ENCODE peak calls at places on chromosomes 5 and 9, in nine cellular contexts. T, X, H, N, C, A, I, U and F are unnamed samples.

GRCh38 chr5:149439899-149440655 is 61.0 kb upstream of the IL17B start:
- DNase-seq in H (no peak), N (no peak), T (no peak), C (no peak), X (no peak), I (no peak), U (no peak), A (no peak), F (no peak)

GRCh38 chr5:17182494-17182893 is 34.9 kb upstream of the BASP1 start:
- DNase-seq in H (no peak), U (no peak), X (no peak), I (no peak), N (no peak), T (no peak), C (no peak), A (no peak), F (no peak)

GRCh38 chr5:120778491-120779293 is 314.6 kb downstream of the PRR16 start:
- DNase-seq in T (no peak), I (no peak), N (no peak), X (no peak), U (no peak), A (no peak), H (no peak), C (no peak), F (no peak)

GRCh38 chr9:72695365-72695764 is 174.0 kb downstream of the TMC1 start:
- DNase-seq in T (no peak), I (no peak), N (no peak), A (no peak), X (no peak), H (no peak), C (no peak), U (no peak), F (no peak)

GRCh38 chr9:115115924-115116323 is 2.0 kb downstream of the TNC start:
- DNase-seq in H (no peak), C (no peak), X (no peak), T (no peak), N (no peak), A (no peak), U (no peak), I (no peak), F (no peak)

GRCh38 chr9:93654351-93654961 is 78.1 kb downstream of the PHF2 start:
- DNase-seq in T (no peak), C (no peak), N (no peak), X (no peak), U (no peak), I (no peak), H (no peak), A (no peak), F (no peak)

GRCh38 chr5:150396247-150396646 is 16.5 kb downstream of the CD74 start:
- DNase-seq in N (no peak), I (no peak), T (no peak), C (no peak), A (no peak), X (no peak), U (no peak), H (no peak), F (no peak)

GRCh38 chr9:90455316-90455715 is 187.3 kb downstream of the DIRAS2 start:
- DNase-seq in U (no peak), C (no peak), I (no peak), A (no peak), H (no peak), N (no peak), T (no peak), X (no peak), F (no peak)

GRCh38 chr5:114953559-114953958 is 216.1 kb downstream of the TRIM36 start:
- DNase-seq in I (no peak), U (no peak), N (no peak), T (no peak), X (no peak), H (no peak), C (no peak), A (no peak), F (no peak)

GRCh38 chr5:68823301-68823700 is 270.5 kb upstream of the SLC30A5 start:
- DNase-seq in A (no peak), C (no peak), N (no peak), U (no peak), X (no peak), I (no peak), H (no peak), T (no peak), F (no peak)

GRCh38 chr9:114327749-114328148 is 1.9 kb upstream of the ORM2 start:
- DNase-seq in C (no peak), X (no peak), I (no peak), A (no peak), T (no peak), N (no peak), U (peak), H (no peak), F (no peak)

GRCh38 chr9:85053206-85053605 is 383.7 kb downstream of the NTRK2 start:
- DNase-seq in A (no peak), C (no peak), T (no peak), H (no peak), N (no peak), U (no peak), I (no peak), X (no peak), F (no peak)

GRCh38 chr9:11092974-11093373 is 480.2 kb upstream of the PTPRD start:
- DNase-seq in T (no peak), A (no peak), N (no peak), H (no peak), U (no peak), X (no peak), C (no peak), I (no peak), F (no peak)

GRCh38 chr9:61670616-61671015 is 480.8 kb downstream of the SPATA31A7 start:
- DNase-seq in U (no peak), H (no peak), T (no peak), I (no peak), C (no peak), N (no peak), A (no peak), X (no peak), F (no peak)

GRCh38 chr9:103574056-103574455 is 520.1 kb upstream of the SMC2 start:
- DNase-seq in H (no peak), N (no peak), T (no peak), C (no peak), X (no peak), U (no peak), A (no peak), I (no peak), F (no peak)

GRCh38 chr5:74240783-74241750 is 399.5 kb downstream of the ENC1 start:
- DNase-seq in N (no peak), A (no peak), I (no peak), H (no peak), C (no peak), U (no peak), T (no peak), X (no peak), F (no peak)

GRCh38 chr9:131837316-131837715 is 97.4 kb upstream of the RAPGEF1 start:
- DNase-seq in H (no peak), X (no peak), N (no peak), C (no peak), A (no peak), U (peak), T (no peak), I (peak), F (no peak)

GRCh38 chr9:109411818-109412352 is 86.2 kb downstream of the PTPN3 start:
- DNase-seq in C (no peak), A (peak), I (no peak), T (no peak), X (peak), N (no peak), H (no peak), U (peak), F (peak)

GRCh38 chr5:172110921-172111873 is 76.8 kb downstream of the STK10 start:
- DNase-seq in N (peak), A (peak), C (no peak), X (no peak), H (peak), I (no peak), U (peak), T (peak), F (no peak)

GRCh38 chr5:126884269-126884819 is 107.4 kb downstream of the LMNB1 start:
- DNase-seq in I (no peak), T (no peak), N (no peak), A (no peak), U (no peak), X (no peak), H (no peak), C (no peak), F (peak)

GRCh38 chr9:136720251-136720886 is 8.0 kb downstream of the DIPK1B start:
- DNase-seq in H (no peak), X (peak), A (no peak), C (no peak), U (no peak), I (peak), N (no peak), T (no peak), F (no peak)

GRCh38 chr9:114235113-114235589 is 79.8 kb downstream of the COL27A1 start:
- DNase-seq in C (no peak), U (no peak), I (no peak), X (peak), T (no peak), N (no peak), A (no peak), H (no peak), F (no peak)

GRCh38 chr9:119639287-119639955 is 270.2 kb upstream of the BRINP1 start:
- DNase-seq in A (no peak), T (no peak), U (no peak), N (no peak), I (no peak), C (no peak), H (no peak), X (no peak), F (no peak)

GRCh38 chr5:32329395-32329834 is 16.7 kb upstream of the MTMR12 start:
- DNase-seq in I (peak), X (peak), T (peak), H (no peak), C (peak), A (no peak), U (peak), N (peak), F (peak)

GRCh38 chr5:54861212-54861894 is 124.0 kb downstream of the ESM1 start:
- DNase-seq in N (no peak), C (no peak), A (no peak), H (no peak), X (no peak), I (no peak), T (no peak), U (no peak), F (no peak)

GRCh38 chr5:134132372-134133212 is 18.1 kb downstream of the TCF7 start:
- DNase-seq in T (peak), C (no peak), I (peak), H (peak), A (peak), X (no peak), U (peak), N (peak), F (no peak)